ENCODE peak calls at places on chromosomes 1 and 21, in ten cellular contexts. C is adrenal gland, F is Peyer's patch, L is IMR-90, P is heart left ventricle, R is breast epithelium, S is endothelial cell of umbilical vein, Z is spleen, G is vagina, D is transverse colon. E is an unnamed sample. For H3K27me3, the result is how much of the 10 kb centered on the place peaks cover.

GRCh38 chr1:115837762-115838421 is 3.0 kb downstream of the NHLH2 start:
- DNase-seq in G (no peak), P (no peak), C (no peak), L (no peak), Z (no peak), S (no peak), R (no peak), D (no peak), F (no peak), E (no peak)

GRCh38 chr1:172585348-172585747 is 52.4 kb downstream of the SUCO start:
- DNase-seq in R (no peak), F (no peak), G (no peak), D (no peak), P (no peak), S (peak), Z (no peak), L (peak), C (no peak), E (no peak)

GRCh38 chr1:212794561-212795014 is 2.9 kb downstream of the TATDN3 start:
- DNase-seq in P (no peak), R (no peak), C (no peak), L (no peak), D (no peak), Z (no peak), S (peak), F (no peak), G (no peak), E (no peak)

GRCh38 chr1:31621498-31621820 is 4.0 kb downstream of the HCRTR1 start:
- DNase-seq in D (no peak), C (no peak), R (peak), P (no peak), G (no peak), Z (no peak), F (no peak), L (no peak), S (no peak), E (no peak)

GRCh38 chr1:80893140-80893539 is 907.6 kb upstream of the ADGRL2 start:
- DNase-seq in R (no peak), D (no peak), Z (no peak), G (no peak), F (no peak), L (no peak), C (no peak), P (no peak), S (no peak), E (no peak)

GRCh38 chr1:1680912-1681273 is 11.7 kb downstream of the SLC35E2B start:
- DNase-seq in D (peak), Z (peak), P (no peak), R (no peak), L (no peak), G (no peak), C (no peak), F (peak), S (no peak), E (no peak)

GRCh38 chr1:24501371-24502167 is 1.1 kb upstream of the RCAN3 start:
- DNase-seq in S (no peak), Z (peak), R (peak), D (peak), G (no peak), P (no peak), L (no peak), C (no peak), F (peak), E (no peak)

GRCh38 chr21:39799178-39799577 is 54.2 kb downstream of the IGSF5 start:
- DNase-seq in S (no peak), R (no peak), L (no peak), G (no peak), C (no peak), Z (no peak), D (peak), F (no peak), P (no peak), E (no peak)

GRCh38 chr21:46663754-46664153 is 28.3 kb downstream of the PRMT2 start:
- DNase-seq in L (no peak), P (no peak), R (no peak), G (no peak), F (no peak), Z (no peak), C (no peak), D (no peak), S (no peak), E (no peak)

GRCh38 chr1:93594603-93594880 is 87.1 kb downstream of the BCAR3 start:
- DNase-seq in Z (no peak), R (no peak), D (no peak), P (no peak), S (no peak), L (no peak), C (no peak), F (no peak), G (no peak), E (no peak)

GRCh38 chr1:228034954-228035837 is 28.4 kb downstream of the WNT3A start:
- DNase-seq in R (no peak), F (peak), P (peak), Z (peak), C (peak), D (no peak), G (no peak), S (no peak), L (no peak), E (no peak)

GRCh38 chr1:219535021-219535420 is 77.9 kb downstream of the ZC3H11B start:
- DNase-seq in S (no peak), L (no peak), R (no peak), D (no peak), P (no peak), F (no peak), Z (no peak), G (no peak), C (no peak), E (no peak)

GRCh38 chr1:159775716-159776115 is 5.0 kb upstream of the DUSP23 start:
- DNase-seq in G (no peak), C (no peak), P (no peak), F (no peak), D (no peak), Z (no peak), S (peak), R (no peak), L (no peak), E (no peak)

GRCh38 chr1:201597551-201598230 is 58.8 kb downstream of the NAV1 start:
- DNase-seq in C (peak), R (peak), D (peak), S (peak), L (no peak), Z (peak), P (peak), F (peak), G (no peak), E (peak)

GRCh38 chr21:34890724-34891609 is 158.1 kb downstream of the RUNX1 start:
- DNase-seq in G (no peak), S (peak), L (peak), P (peak), Z (peak), F (peak), C (no peak), D (peak), R (no peak), E (peak)
- H3K4me3 ChIP-seq in G (peak), S (peak), L (peak), P (peak), Z (peak), F (peak), C (no peak), D (peak), R (peak), E (peak)

DNA sequence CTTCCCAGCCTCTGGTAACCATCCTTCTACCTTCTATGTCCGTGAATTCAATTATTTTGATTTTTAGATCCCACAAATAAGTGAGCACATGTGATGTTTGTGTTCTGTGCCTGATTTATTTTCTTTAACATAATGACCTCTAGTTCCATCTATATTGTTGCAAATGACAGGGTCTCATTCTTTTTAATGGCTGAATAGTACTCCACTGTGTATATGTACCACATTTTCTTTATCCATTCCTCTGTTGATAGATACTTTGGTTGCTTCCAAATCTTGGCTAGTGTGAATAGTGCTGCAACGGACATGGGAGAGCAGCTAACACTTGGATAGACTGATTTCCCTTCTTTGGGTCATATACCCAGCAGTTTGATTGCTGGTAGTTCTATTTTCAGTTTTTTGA is 51.8 kb downstream of the WDR4 start:
- DNase-seq in D (no peak), C (no peak), Z (no peak), F (no peak), G (no peak), L (no peak), S (no peak), P (no peak), R (no peak), E (no peak)
- H3K27me3 ChIP-seq in D (half or more), C (under half), Z (half or more), F (under half), G (under half), L (under half), S (under half), P (under half), R (under half), E (under half)

DNA sequence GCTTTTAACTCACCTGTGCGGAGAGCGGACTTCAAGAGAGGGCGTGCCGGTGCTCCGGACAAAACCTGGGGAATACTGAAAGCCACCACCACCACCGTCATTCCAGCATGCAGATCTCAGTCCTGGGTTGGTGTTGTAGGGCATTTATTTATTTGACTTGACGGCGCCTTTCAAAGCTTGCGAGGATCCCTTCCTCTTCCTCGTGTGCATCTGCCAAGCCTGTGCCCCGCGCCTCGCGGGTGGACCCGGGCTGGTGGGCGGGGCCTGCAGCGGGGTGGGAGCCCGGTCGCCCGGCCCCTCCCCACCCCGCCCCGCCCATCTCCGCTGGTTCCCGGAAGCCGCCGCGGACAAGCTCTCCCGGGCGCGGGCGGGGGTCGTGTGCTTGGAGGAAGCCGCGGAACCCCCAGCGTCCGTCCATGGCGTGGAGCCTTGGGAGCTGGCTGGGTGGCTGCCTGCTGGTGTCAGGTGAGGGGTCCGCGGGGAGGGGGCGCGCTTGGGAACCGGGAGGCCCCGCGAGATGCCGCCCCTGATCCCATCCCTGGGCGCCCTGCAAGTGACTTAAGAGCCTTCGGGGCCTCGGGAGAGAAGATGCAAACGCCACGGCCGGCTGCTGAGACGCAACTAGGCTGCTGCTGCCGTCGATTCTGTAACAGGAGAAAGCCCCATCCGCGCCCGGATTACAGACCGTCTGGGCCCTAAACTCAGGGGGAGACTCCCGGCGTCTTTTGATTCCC is at the start of gene IL10RB:
- DNase-seq in S (peak), Z (peak), G (no peak), D (peak), C (peak), P (peak), L (peak), R (peak), F (peak), E (peak)
- TF ChIP-seq POLR2A in S (no peak), Z (no peak), G (no peak), D (peak), C (peak), P (peak), L (peak), R (no peak), F (peak), E (peak)

GRCh38 chr1:204873714-204874113 is 3.1 kb downstream of the NFASC start:
- DNase-seq in S (no peak), Z (no peak), L (no peak), C (no peak), P (no peak), R (no peak), F (no peak), G (no peak), D (no peak), E (no peak)

GRCh38 chr1:204873176-204873575 is 2.5 kb downstream of the NFASC start:
- DNase-seq in P (no peak), F (no peak), C (no peak), G (no peak), D (no peak), Z (no peak), R (no peak), S (no peak), L (no peak), E (no peak)

GRCh38 chr1:204872262-204872881 is 1.7 kb downstream of the NFASC start:
- DNase-seq in R (no peak), L (no peak), D (no peak), Z (no peak), P (no peak), C (no peak), F (no peak), G (no peak), S (no peak), E (no peak)

GRCh38 chr1:204875255-204875654 is 4.6 kb downstream of the NFASC start:
- DNase-seq in C (no peak), Z (no peak), S (no peak), G (no peak), P (no peak), F (no peak), R (no peak), L (no peak), D (no peak), E (no peak)

DNA sequence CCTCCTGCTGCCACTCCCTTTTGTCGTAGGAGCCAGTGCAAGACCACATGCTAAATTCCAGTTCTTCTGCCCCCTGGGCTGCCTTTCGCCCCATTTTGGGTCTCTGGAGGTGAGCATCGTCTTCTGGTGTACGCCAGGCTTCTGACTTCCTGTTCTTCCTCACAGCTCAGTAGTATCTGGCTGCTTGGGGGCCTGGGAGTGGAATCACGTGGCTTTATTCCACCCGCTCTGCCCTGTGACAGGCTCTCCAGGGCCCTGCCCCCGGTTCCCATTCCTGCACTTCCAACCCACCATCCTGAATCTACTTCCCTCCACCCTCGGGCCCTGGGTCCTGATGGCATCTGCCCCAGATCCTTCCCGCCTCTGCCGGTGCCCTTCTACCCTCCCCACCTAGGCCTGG is 3.6 kb downstream of the NFASC start:
- DNase-seq in S (no peak), R (no peak), C (no peak), Z (no peak), L (no peak), D (no peak), P (no peak), F (no peak), G (no peak), E (no peak)
- H3K4me3 ChIP-seq in S (no peak), R (no peak), C (no peak), Z (no peak), L (no peak), D (no peak), P (no peak), F (no peak), G (no peak), E (no peak)

DNA sequence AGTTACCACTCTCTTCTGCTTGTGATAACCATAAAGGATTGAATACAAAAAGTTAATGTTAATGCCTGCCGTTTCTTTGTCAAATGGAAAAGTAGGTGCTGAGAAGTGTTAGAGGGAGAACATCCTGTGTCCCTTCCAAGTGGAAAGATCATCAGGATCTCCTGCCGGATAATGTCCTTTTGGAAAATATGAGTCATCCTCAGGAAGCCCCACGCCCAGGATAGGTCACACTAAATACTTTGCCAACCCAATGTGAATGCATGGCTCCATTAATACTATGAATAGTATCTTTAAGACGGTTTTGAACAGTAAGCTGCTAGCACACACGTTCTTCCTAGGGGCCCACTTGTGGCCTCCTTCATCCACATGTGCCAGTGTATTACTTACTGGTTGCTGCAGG is 279.5 kb downstream of the ZNF326 start:
- DNase-seq in Z (no peak), L (no peak), C (no peak), P (no peak), F (no peak), R (no peak), S (no peak), G (no peak), D (no peak), E (no peak)
- H3K27me3 ChIP-seq in Z (under half), L (under half), C (under half), P (under half), F (under half), R (under half), S (under half), G (under half), D (under half), E (under half)

DNA sequence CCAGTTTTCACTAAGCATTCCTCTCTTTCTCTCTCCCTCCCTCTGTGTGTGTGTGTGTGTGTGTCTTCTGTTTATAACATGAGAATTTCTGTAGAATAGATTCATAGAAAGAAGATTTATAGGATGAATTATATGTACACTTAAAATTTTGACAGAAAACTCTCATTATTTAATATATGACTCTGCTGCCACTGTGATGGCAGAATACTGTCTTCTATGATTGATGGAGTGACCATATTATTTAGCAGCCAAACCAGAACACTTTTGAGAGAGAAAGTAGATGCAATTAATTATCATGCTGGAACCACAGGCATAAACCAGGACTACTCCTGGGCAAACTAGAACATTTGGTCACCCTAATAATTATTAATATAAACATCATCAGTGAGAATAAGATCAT is 34.3 kb upstream of the XPR1 start:
- DNase-seq in F (no peak), G (no peak), R (no peak), Z (no peak), P (no peak), S (no peak), D (no peak), C (no peak), L (no peak), E (no peak)
- TF ChIP-seq POLR2A in F (no peak), G (no peak), R (no peak), Z (no peak), P (no peak), S (no peak), D (no peak), C (no peak), L (no peak), E (no peak)

GRCh38 chr1:174990382-174990999 is 9.3 kb upstream of the CACYBP start:
- DNase-seq in R (no peak), F (no peak), D (no peak), C (no peak), L (peak), P (no peak), G (no peak), Z (no peak), S (peak), E (no peak)
- H3K4me3 ChIP-seq in R (peak), F (peak), D (peak), C (peak), L (peak), P (peak), G (peak), Z (peak), S (peak), E (peak)

GRCh38 chr1:61674221-61674620 is 50.7 kb downstream of the TM2D1 start:
- DNase-seq in L (peak), C (no peak), R (no peak), Z (no peak), F (no peak), D (no peak), P (no peak), S (no peak), G (no peak), E (no peak)

GRCh38 chr1:61672376-61672775 is 52.6 kb downstream of the TM2D1 start:
- DNase-seq in R (no peak), S (no peak), L (no peak), F (no peak), Z (no peak), G (no peak), C (no peak), P (no peak), D (no peak), E (no peak)

DNA sequence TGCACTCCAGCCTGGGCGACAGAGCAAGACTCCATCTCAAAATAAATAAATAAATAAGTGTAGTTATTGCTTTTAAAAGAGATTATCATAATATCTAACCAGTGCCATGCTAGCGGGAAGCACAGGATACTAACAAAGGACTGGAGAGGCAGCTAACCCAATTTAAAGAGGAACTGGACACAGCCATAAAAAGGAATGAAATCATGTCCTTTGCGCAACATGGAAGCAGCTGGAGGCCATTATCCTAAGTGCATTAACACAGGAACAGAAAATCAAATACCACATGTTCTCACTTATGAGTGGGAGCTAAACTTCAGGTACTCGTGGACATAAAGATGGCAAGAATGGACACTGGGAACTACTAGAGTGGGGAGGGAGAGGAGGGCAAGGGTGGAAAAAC is 54.9 kb downstream of the TM2D1 start:
- DNase-seq in F (no peak), Z (no peak), G (no peak), D (no peak), P (no peak), R (no peak), S (no peak), C (no peak), L (no peak), E (no peak)
- H3K27me3 ChIP-seq in F (under half), Z (under half), G (under half), D (under half), P (under half), R (under half), S (under half), C (under half), L (under half), E (under half)